ENCODE peak calls at places on chromosomes 5 and 9, in ten cellular contexts. B is stimulated activated CD4-positive, alpha-beta T cell treated with anti-CD3 and anti-CD28 coated beads, Interleukin-4, amount 100 ng/mL, for 4 hours; C is AG04450; H is posterior vena cava; X is AG20443; T is NCI-H1436; Z is neural crest cell; F is GM10248; A is naive B cell; Q is small intestine. O is an unnamed sample.

GRCh38 chr5:6574111-6574510 is 58.7 kb downstream of the NSUN2 start:
- DNase-seq in B (no peak), C (no peak), H (peak), X (no peak), T (no peak), Z (no peak), F (no peak), A (no peak), Q (no peak), O (no peak)

GRCh38 chr9:138064547-138064946 is 187.0 kb downstream of the CACNA1B start:
- DNase-seq in B (no peak), C (no peak), H (peak), X (no peak), T (no peak), Z (no peak), F (no peak), A (no peak), Q (no peak), O (no peak)

GRCh38 chr5:84086517-84086916 is 298.2 kb downstream of the EDIL3 start:
- DNase-seq in B (no peak), C (no peak), H (no peak), X (no peak), T (no peak), Z (no peak), F (no peak), A (no peak), Q (no peak), O (no peak)

GRCh38 chr5:79697222-79698164 is 7.9 kb downstream of the CMYA5 start:
- DNase-seq in B (no peak), C (no peak), H (no peak), X (peak), T (no peak), Z (no peak), F (peak), A (no peak), Q (no peak), O (no peak)

GRCh38 chr5:95863383-95863757 is 40.8 kb upstream of the GLRX start:
- DNase-seq in B (no peak), C (no peak), H (no peak), X (peak), T (peak), Z (no peak), F (no peak), A (no peak), Q (no peak), O (no peak)

GRCh38 chr5:151622367-151623097 is 31.4 kb upstream of the FAT2 start:
- DNase-seq in B (no peak), C (no peak), H (no peak), X (peak), T (peak), Z (no peak), F (no peak), A (no peak), Q (no peak), O (no peak)

GRCh38 chr9:112048924-112049785 is 125.9 kb downstream of the SUSD1 start:
- DNase-seq in B (no peak), C (no peak), H (no peak), X (peak), T (no peak), Z (no peak), F (no peak), A (no peak), Q (peak), O (no peak)

GRCh38 chr5:80150731-80151130 is 105.1 kb downstream of the SERINC5 start:
- DNase-seq in B (no peak), C (no peak), H (no peak), X (no peak), T (no peak), Z (no peak), F (no peak), A (no peak), Q (no peak), O (no peak)

GRCh38 chr9:116020801-116021200 is 132.8 kb upstream of the PAPPA start:
- DNase-seq in B (no peak), C (no peak), H (no peak), X (no peak), T (no peak), Z (no peak), F (no peak), A (no peak), Q (no peak), O (no peak)

GRCh38 chr5:756171-756570 is 28.4 kb downstream of the ZDHHC11B start:
- DNase-seq in B (no peak), C (no peak), H (peak), X (peak), T (no peak), Z (no peak), F (no peak), A (no peak), Q (no peak), O (no peak)

GRCh38 chr5:110161162-110161561 is 471.4 kb downstream of the MAN2A1 start:
- DNase-seq in B (no peak), C (no peak), H (no peak), X (no peak), T (no peak), Z (no peak), F (no peak), A (no peak), Q (no peak), O (no peak)

GRCh38 chr9:100099722-100100042 is 639 bp downstream of the INVS start:
- DNase-seq in B (no peak), C (no peak), H (no peak), X (no peak), T (no peak), Z (peak), F (peak), A (no peak), Q (no peak), O (no peak)

GRCh38 chr5:103896593-103896992 is 334.0 kb upstream of the NUDT12 start:
- DNase-seq in B (no peak), C (no peak), H (no peak), X (no peak), T (no peak), Z (no peak), F (no peak), A (no peak), Q (no peak), O (no peak)

GRCh38 chr9:114214181-114214580 is 58.8 kb downstream of the COL27A1 start:
- DNase-seq in B (no peak), C (no peak), H (peak), X (peak), T (no peak), Z (no peak), F (no peak), A (no peak), Q (no peak), O (no peak)

GRCh38 chr9:86549434-86549833 is 195.2 kb upstream of the TUT7 start:
- DNase-seq in B (no peak), C (peak), H (no peak), X (peak), T (no peak), Z (no peak), F (no peak), A (no peak), Q (no peak), O (peak)

GRCh38 chr9:134619456-134619982 is 22.1 kb upstream of the COL5A1 start:
- DNase-seq in B (no peak), C (no peak), H (no peak), X (no peak), T (no peak), Z (no peak), F (no peak), A (no peak), Q (no peak), O (no peak)

GRCh38 chr5:34742112-34742511 is 86.0 kb downstream of the RAI14 start:
- DNase-seq in B (no peak), C (no peak), H (no peak), X (no peak), T (no peak), Z (no peak), F (no peak), A (no peak), Q (no peak), O (no peak)

GRCh38 chr5:160054831-160055230 is 45.9 kb downstream of the TTC1 start:
- DNase-seq in B (no peak), C (no peak), H (no peak), X (peak), T (no peak), Z (no peak), F (no peak), A (no peak), Q (peak), O (no peak)

GRCh38 chr9:82600536-82601271 is 462.2 kb downstream of the RASEF start:
- DNase-seq in B (no peak), C (no peak), H (no peak), X (no peak), T (no peak), Z (no peak), F (no peak), A (no peak), Q (no peak), O (peak)

GRCh38 chr5:14417232-14417730 is 164.3 kb upstream of the OTULINL start:
- DNase-seq in B (no peak), C (no peak), H (no peak), X (peak), T (no peak), Z (no peak), F (no peak), A (no peak), Q (no peak), O (peak)

GRCh38 chr5:168552146-168552545 is 23.0 kb downstream of the FBLL1 start:
- DNase-seq in B (no peak), C (peak), H (no peak), X (peak), T (no peak), Z (no peak), F (no peak), A (no peak), Q (no peak), O (peak)

GRCh38 chr9:92666236-92666635 is 3.7 kb downstream of the IPPK start:
- DNase-seq in B (no peak), C (no peak), H (peak), X (no peak), T (no peak), Z (no peak), F (no peak), A (no peak), Q (no peak), O (no peak)

GRCh38 chr5:16856531-16856930 is 79.6 kb downstream of the MYO10 start:
- DNase-seq in B (no peak), C (peak), H (no peak), X (peak), T (no peak), Z (no peak), F (no peak), A (no peak), Q (no peak), O (no peak)

GRCh38 chr5:38807570-38808461 is 38.0 kb upstream of the OSMR start:
- DNase-seq in B (no peak), C (no peak), H (no peak), X (no peak), T (no peak), Z (no peak), F (no peak), A (no peak), Q (peak), O (no peak)

GRCh38 chr5:174724484-174725260 is at the start of gene MSX2:
- DNase-seq in B (peak), C (peak), H (peak), X (peak), T (no peak), Z (peak), F (no peak), A (no peak), Q (peak), O (peak)